ENCODE peak calls at places on chromosomes 6 and 20, in four cellular contexts. G is activated T-cell treated with anti-CD3 and anti-CD28 coated beads, Interleukin-2, amount 50 U/mL, for 72 hours; N is HEK293T; A is adrenal gland. R is an unnamed sample.
A peak's percentile ranks its signal among the peaks of the same experiment; 100 is the strongest.

GRCh38 chr6:106373502-106374239 is 13.2 kb downstream of the CRYBG1 start:
- DNase-seq in N (no peak), G (peak; percentile 16), A (no peak), R (no peak)

GRCh38 chr20:48425776-48426175 is 402.0 kb downstream of the PREX1 start:
- DNase-seq in A (no peak), G (no peak), N (no peak), R (no peak)

GRCh38 chr6:46407246-46407645 is 84.0 kb downstream of the RCAN2 start:
- DNase-seq in N (no peak), G (no peak), A (no peak), R (no peak)

GRCh38 chr20:56588996-56589395 is 40.1 kb upstream of the TFAP2C start:
- DNase-seq in G (no peak), N (no peak), A (no peak), R (no peak)

GRCh38 chr6:130760006-130760405 is 67.2 kb upstream of the SMLR1 start:
- DNase-seq in G (no peak), A (no peak), N (peak; percentile 50), R (peak; percentile 17)

GRCh38 chr6:150177260-150178246 is 34.7 kb downstream of the PPP1R14C start:
- DNase-seq in N (no peak), G (no peak), A (peak; percentile 62), R (no peak)

GRCh38 chr6:154613137-154613676 is 102.7 kb upstream of the CNKSR3 start:
- DNase-seq in N (no peak), A (no peak), G (no peak), R (peak; percentile 14)

GRCh38 chr20:49562341-49563014 is 5.5 kb downstream of the PTGIS start:
- DNase-seq in N (no peak), G (no peak), A (peak; percentile 82), R (peak; percentile 33)

GRCh38 chr6:107064579-107065065 is 36.6 kb downstream of the MTRES1 start:
- DNase-seq in N (no peak), A (peak; percentile 84), G (peak; percentile 51), R (peak; percentile 24)

GRCh38 chr6:128569737-128570438 is 49.5 kb upstream of the PTPRK start:
- DNase-seq in A (no peak), N (peak; percentile 27), G (no peak), R (peak; percentile 34)

GRCh38 chr6:110738899-110739365 is 76.3 kb downstream of the CDK19 start:
- DNase-seq in A (no peak), N (no peak), G (no peak), R (no peak)

GRCh38 chr20:17759449-17759848 is 59.7 kb downstream of the BANF2 start:
- DNase-seq in A (no peak), N (no peak), G (no peak), R (no peak)

GRCh38 chr6:18684343-18684742 is 297.2 kb downstream of the RNF144B start:
- DNase-seq in G (no peak), N (no peak), A (no peak), R (no peak)

GRCh38 chr20:44142416-44142815 is 44.6 kb downstream of the JPH2 start:
- DNase-seq in N (no peak), A (no peak), G (no peak), R (no peak)

GRCh38 chr6:28944412-28945006 is 20.7 kb upstream of the TRIM27 start:
- DNase-seq in G (peak; percentile 70), A (peak; percentile 84), N (no peak), R (no peak)

GRCh38 chr6:159217595-159218275 is 48.5 kb downstream of the FNDC1 start:
- DNase-seq in G (peak; percentile 7), A (peak; percentile 56), N (peak; percentile 56), R (peak; percentile 59)

GRCh38 chr6:34066284-34066571 is 79.7 kb downstream of the GRM4 start:
- DNase-seq in A (no peak), N (no peak), G (no peak), R (no peak)

GRCh38 chr6:84137051-84137375 is 90.4 kb downstream of the CEP162 start:
- DNase-seq in G (no peak), N (no peak), A (no peak), R (no peak)

GRCh38 chr6:82617648-82618047 is 254.0 kb downstream of the TPBG start:
- DNase-seq in A (no peak), N (no peak), G (no peak), R (no peak)

GRCh38 chr20:50215101-50215500 is 24.5 kb downstream of the CEBPB start:
- DNase-seq in G (no peak), N (no peak), A (no peak), R (no peak)

GRCh38 chr6:34317172-34317477 is 68.3 kb upstream of the SMIM29 start:
- DNase-seq in G (no peak), A (no peak), N (no peak), R (no peak)

GRCh38 chr20:63082308-63082938 is 75.7 kb upstream of the BHLHE23 start:
- DNase-seq in A (no peak), N (peak; percentile 80), G (peak; percentile 36), R (peak; percentile 75)

GRCh38 chr6:28264834-28265401 is 2.0 kb upstream of the ZSCAN26 start:
- DNase-seq in A (no peak), G (no peak), N (no peak), R (no peak)

GRCh38 chr6:72580281-72580940 is 41.5 kb upstream of the KCNQ5 start:
- DNase-seq in N (peak; percentile 34), G (no peak), A (no peak), R (peak; percentile 42)

GRCh38 chr6:155505560-155505959 is 49.9 kb upstream of the NOX3 start:
- DNase-seq in G (no peak), A (no peak), N (no peak), R (peak; percentile 57)

GRCh38 chr6:140083375-140083774 is 708.9 kb upstream of the CITED2 start:
- DNase-seq in G (no peak), N (no peak), A (no peak), R (no peak)

GRCh38 chr6:133774356-133774755 is 114.6 kb upstream of the TCF21 start:
- DNase-seq in N (no peak), A (no peak), G (no peak), R (no peak)